ENCODE peak calls at places on chromosomes 3 and 15, in ten cellular contexts. X, I, E, W, Z, P, L, M, S and G are unnamed samples.

GRCh38 chr15:69164807-69165636 is 4.6 kb downstream of the GLCE start:
- DNase-seq in L (no peak), Z (no peak), X (no peak), P (peak), I (no peak), W (peak), S (no peak), E (peak), M (no peak), G (peak)

GRCh38 chr3:169199283-169199682 is 464.2 kb downstream of the MECOM start:
- DNase-seq in E (no peak), X (no peak), Z (no peak), P (no peak), I (no peak), L (no peak), W (no peak), S (no peak), M (no peak), G (no peak)

GRCh38 chr15:66184936-66185790 is 68.4 kb downstream of the MEGF11 start:
- DNase-seq in E (no peak), L (no peak), X (peak), I (no peak), Z (no peak), W (no peak), P (no peak), M (no peak), S (no peak), G (no peak)

GRCh38 chr3:61884794-61885193 is 323.4 kb downstream of the PTPRG start:
- DNase-seq in X (no peak), S (no peak), P (no peak), Z (no peak), E (no peak), I (no peak), W (no peak), M (no peak), L (no peak), G (no peak)

GRCh38 chr15:41445399-41445798 is 28.5 kb downstream of the RTF1 start:
- DNase-seq in I (no peak), S (no peak), X (no peak), W (no peak), P (no peak), M (no peak), L (no peak), E (no peak), Z (no peak), G (no peak)

GRCh38 chr3:18890459-18890858 is 257.9 kb upstream of the KCNH8 start:
- DNase-seq in P (peak), E (no peak), I (no peak), S (no peak), M (no peak), W (no peak), L (no peak), Z (no peak), X (no peak), G (no peak)

GRCh38 chr15:59723686-59724336 is 34.7 kb upstream of the BNIP2 start:
- DNase-seq in E (no peak), P (no peak), Z (no peak), M (no peak), S (no peak), I (no peak), W (no peak), X (no peak), L (no peak), G (no peak)

GRCh38 chr3:73029321-73029796 is 32.1 kb upstream of the EBLN2 start:
- DNase-seq in E (peak), L (no peak), Z (no peak), X (no peak), S (peak), I (no peak), W (peak), P (peak), M (no peak), G (peak)

GRCh38 chr3:121243208-121243607 is 302.6 kb downstream of the POLQ start:
- DNase-seq in X (no peak), I (no peak), P (peak), Z (no peak), L (no peak), M (no peak), E (no peak), S (no peak), W (no peak), G (no peak)

GRCh38 chr15:41806291-41807181 is 21.4 kb upstream of the JMJD7 start:
- DNase-seq in I (no peak), Z (no peak), S (no peak), L (no peak), W (no peak), P (peak), E (no peak), X (no peak), M (no peak), G (no peak)

GRCh38 chr3:114887806-114888205 is 259.3 kb downstream of the ZBTB20 start:
- DNase-seq in M (no peak), I (no peak), E (peak), W (no peak), L (no peak), Z (no peak), S (no peak), X (no peak), P (no peak), G (no peak)

GRCh38 chr3:196666001-196666867 is 26.7 kb downstream of the NRROS start:
- DNase-seq in X (no peak), I (no peak), E (peak), P (peak), L (no peak), M (no peak), Z (no peak), S (peak), W (peak), G (peak)

GRCh38 chr3:172125963-172126403 is 86.6 kb downstream of the FNDC3B start:
- DNase-seq in L (peak), I (peak), X (no peak), S (peak), P (peak), E (peak), W (peak), Z (no peak), M (no peak), G (peak)

GRCh38 chr3:172126741-172127140 is 87.4 kb downstream of the FNDC3B start:
- DNase-seq in X (no peak), I (no peak), M (no peak), S (no peak), P (peak), Z (no peak), E (no peak), W (no peak), L (no peak), G (no peak)

GRCh38 chr3:172124271-172124670 is 84.9 kb downstream of the FNDC3B start:
- DNase-seq in X (no peak), P (no peak), E (no peak), S (no peak), L (no peak), W (no peak), Z (no peak), M (no peak), I (no peak), G (no peak)

GRCh38 chr3:172127141-172127540 is 87.8 kb downstream of the FNDC3B start:
- DNase-seq in S (no peak), W (no peak), P (no peak), I (no peak), L (no peak), X (no peak), Z (no peak), M (no peak), E (no peak), G (no peak)

DNA sequence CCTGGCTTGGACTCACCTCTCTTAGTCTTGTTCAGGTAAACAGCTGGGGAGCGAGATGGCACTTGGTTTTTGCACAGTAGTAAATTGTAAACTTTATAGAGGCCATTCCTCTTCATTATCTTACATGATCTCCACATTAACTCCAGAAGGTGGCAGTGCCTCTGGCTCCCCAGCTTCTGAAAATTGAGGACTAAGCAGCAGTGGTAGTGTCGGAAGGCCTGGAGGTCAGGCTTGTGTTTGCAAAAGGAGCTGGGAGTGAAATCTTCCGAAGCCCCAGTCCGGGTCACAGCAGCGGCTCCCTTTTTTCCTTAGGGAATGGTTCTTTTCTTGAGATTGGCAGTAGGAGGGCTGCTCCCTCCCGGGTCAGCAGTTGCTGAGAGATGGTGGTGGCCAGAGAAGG is 85.7 kb downstream of the FNDC3B start:
- DNase-seq in E (peak), S (no peak), W (no peak), L (no peak), Z (no peak), P (no peak), M (no peak), I (no peak), X (no peak), G (no peak)
- TF ChIP-seq CTCF in E (peak), S (no peak), W (peak), L (no peak), Z (no peak), P (peak), M (no peak), I (no peak), X (no peak), G (peak)

GRCh38 chr15:51724199-51724598 is 13.3 kb downstream of the LYSMD2 start:
- DNase-seq in P (no peak), L (no peak), I (no peak), W (no peak), E (no peak), Z (no peak), S (no peak), X (no peak), M (no peak), G (no peak)

GRCh38 chr15:51724673-51725072 is 12.8 kb downstream of the LYSMD2 start:
- DNase-seq in Z (no peak), X (no peak), W (no peak), M (no peak), E (no peak), S (no peak), I (no peak), L (no peak), P (no peak), G (no peak)

GRCh38 chr15:51726302-51727073 is 11.0 kb downstream of the LYSMD2 start:
- DNase-seq in S (no peak), Z (peak), X (no peak), P (peak), M (peak), W (peak), E (peak), I (peak), L (peak), G (peak)

GRCh38 chr15:51731549-51732267 is 5.7 kb downstream of the LYSMD2 start:
- DNase-seq in W (peak), P (no peak), S (no peak), L (no peak), I (peak), X (no peak), Z (peak), M (peak), E (peak), G (peak)

DNA sequence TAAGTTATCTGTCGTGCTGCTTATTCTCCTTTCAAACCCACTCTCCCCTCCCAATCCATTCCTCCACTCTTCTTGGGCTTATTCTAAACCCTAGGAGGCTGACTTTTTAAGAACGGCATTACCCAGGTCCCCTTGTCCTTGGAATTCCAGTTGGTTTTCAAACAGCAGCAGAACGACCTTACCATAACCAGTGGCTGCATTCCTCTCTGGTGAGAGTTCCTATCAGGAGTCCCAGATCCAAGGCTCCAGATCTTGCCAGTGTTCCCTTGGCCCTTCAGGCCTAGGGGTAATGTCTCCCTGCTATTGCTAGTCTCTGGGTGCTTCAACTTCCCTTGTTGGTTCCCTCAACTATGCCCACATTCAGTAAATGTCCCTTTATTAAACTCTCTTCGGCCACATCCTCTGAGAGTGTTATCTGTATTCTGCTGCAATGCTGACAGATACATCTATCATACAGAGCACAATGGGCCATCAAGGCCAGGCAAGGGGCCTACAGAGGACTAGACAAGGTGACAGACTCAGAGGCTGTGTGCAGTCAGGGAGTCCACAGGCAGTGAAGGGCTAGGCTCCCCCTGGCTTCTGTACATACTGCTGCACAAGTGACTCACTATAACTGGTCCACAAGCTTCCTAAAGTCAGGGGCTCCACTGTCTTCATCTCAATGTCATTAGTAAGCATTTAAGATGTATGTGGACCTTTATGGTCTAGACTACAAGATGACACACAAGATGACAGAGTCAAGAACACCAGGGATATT is 10.1 kb downstream of the LYSMD2 start:
- DNase-seq in E (peak), L (no peak), W (no peak), S (no peak), X (no peak), Z (peak), P (peak), M (no peak), I (peak), G (peak)
- TF ChIP-seq CTCF in E (peak), L (no peak), W (peak), S (no peak), X (no peak), Z (peak), P (peak), M (no peak), I (no peak), G (peak)

GRCh38 chr3:106256249-106256957 is 387.6 kb upstream of the CBLB start:
- DNase-seq in E (no peak), I (no peak), M (peak), S (no peak), P (no peak), L (no peak), Z (peak), W (no peak), X (peak), G (no peak)

GRCh38 chr3:106249159-106249558 is 380.3 kb upstream of the CBLB start:
- DNase-seq in Z (no peak), S (no peak), X (no peak), E (peak), W (peak), I (no peak), P (peak), L (no peak), M (no peak), G (no peak)

GRCh38 chr3:106247902-106248684 is 379.3 kb upstream of the CBLB start:
- DNase-seq in W (no peak), X (no peak), S (no peak), I (peak), P (no peak), Z (peak), L (no peak), M (no peak), E (peak), G (no peak)

GRCh38 chr3:106255870-106256248 is 387.0 kb upstream of the CBLB start:
- DNase-seq in X (peak), Z (peak), L (no peak), M (peak), I (no peak), W (no peak), E (no peak), S (no peak), P (no peak), G (no peak)

DNA sequence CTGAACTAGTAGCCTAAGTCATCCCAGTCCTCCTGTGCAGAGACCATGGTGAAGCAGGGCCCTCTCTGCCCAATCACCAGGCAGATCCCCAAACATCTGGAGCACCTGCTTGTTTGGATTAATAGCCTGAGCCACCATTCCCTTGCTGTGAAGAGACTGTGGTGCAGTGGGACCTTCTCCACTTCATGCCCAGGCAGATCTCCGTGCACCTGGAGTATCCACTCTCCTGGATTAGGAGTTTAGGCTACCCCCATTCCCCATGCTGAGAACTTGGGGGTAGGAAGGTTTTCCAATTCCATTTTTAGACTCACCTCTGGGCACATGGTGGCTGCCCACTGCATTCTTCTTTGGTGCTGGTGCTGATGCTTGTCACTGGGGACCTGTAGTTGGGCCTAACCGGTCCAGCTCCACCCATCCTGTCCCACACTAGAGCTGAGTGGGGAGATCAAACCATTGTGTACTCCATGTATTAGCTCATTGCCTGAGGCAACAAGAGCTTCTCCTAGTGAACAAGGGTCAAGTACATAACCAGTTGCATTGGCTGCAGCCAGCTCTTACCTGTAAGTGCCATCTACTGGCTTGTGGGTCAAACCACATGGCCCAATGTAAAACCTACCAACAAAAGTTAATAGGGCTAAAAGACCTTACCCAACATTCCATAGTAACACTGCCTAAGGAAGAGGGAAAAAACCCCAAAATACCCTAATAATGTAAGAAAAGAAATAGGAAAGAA is 382.5 kb upstream of the CBLB start:
- DNase-seq in S (no peak), X (no peak), P (peak), Z (peak), W (no peak), M (no peak), E (peak), L (no peak), I (no peak), G (no peak)
- TF ChIP-seq CTCF in S (no peak), X (no peak), P (peak), Z (peak), W (no peak), M (no peak), E (no peak), L (no peak), I (no peak), G (no peak)

GRCh38 chr15:34456658-34457057 is 19.1 kb upstream of the GOLGA8A start:
- DNase-seq in X (no peak), Z (no peak), E (no peak), M (no peak), S (no peak), P (no peak), L (no peak), W (no peak), I (no peak), G (no peak)
- TF ChIP-seq CTCF in X (no peak), Z (no peak), E (no peak), M (no peak), S (no peak), P (no peak), L (no peak), W (no peak), I (no peak), G (no peak)

GRCh38 chr3:63911901-63912767 is at the start of gene SCAANT1:
- DNase-seq in P (peak), X (peak), L (peak), W (peak), M (peak), E (peak), I (peak), Z (peak), S (peak), G (peak)
- TF ChIP-seq CTCF in P (no peak), X (no peak), L (no peak), W (no peak), M (no peak), E (no peak), I (no peak), Z (no peak), S (no peak), G (peak)

GRCh38 chr3:101673953-101674352 is 3.0 kb downstream of the ZBTB11 start:
- DNase-seq in Z (no peak), E (no peak), X (no peak), M (no peak), S (no peak), P (no peak), W (no peak), L (no peak), I (no peak), G (no peak)

GRCh38 chr3:101676219-101676764 is 640 bp downstream of the ZBTB11 start:
- DNase-seq in L (peak), M (peak), X (peak), S (peak), I (peak), P (peak), E (peak), W (peak), Z (peak), G (peak)

GRCh38 chr3:101674518-101674917 is 2.4 kb downstream of the ZBTB11 start:
- DNase-seq in Z (no peak), X (no peak), S (no peak), W (no peak), E (no peak), I (no peak), P (no peak), L (no peak), M (no peak), G (no peak)

GRCh38 chr3:101676765-101677435 is at the start of gene ZBTB11:
- DNase-seq in I (peak), W (peak), S (peak), M (peak), L (peak), P (peak), Z (peak), X (peak), E (peak), G (peak)

GRCh38 chr3:101675709-101676218 is 1.2 kb downstream of the ZBTB11 start:
- DNase-seq in L (peak), P (peak), M (no peak), S (peak), I (peak), W (no peak), Z (no peak), E (no peak), X (peak), G (no peak)
- TF ChIP-seq CTCF in L (no peak), P (no peak), M (no peak), S (no peak), I (no peak), W (no peak), Z (no peak), E (no peak), X (no peak), G (no peak)

DNA sequence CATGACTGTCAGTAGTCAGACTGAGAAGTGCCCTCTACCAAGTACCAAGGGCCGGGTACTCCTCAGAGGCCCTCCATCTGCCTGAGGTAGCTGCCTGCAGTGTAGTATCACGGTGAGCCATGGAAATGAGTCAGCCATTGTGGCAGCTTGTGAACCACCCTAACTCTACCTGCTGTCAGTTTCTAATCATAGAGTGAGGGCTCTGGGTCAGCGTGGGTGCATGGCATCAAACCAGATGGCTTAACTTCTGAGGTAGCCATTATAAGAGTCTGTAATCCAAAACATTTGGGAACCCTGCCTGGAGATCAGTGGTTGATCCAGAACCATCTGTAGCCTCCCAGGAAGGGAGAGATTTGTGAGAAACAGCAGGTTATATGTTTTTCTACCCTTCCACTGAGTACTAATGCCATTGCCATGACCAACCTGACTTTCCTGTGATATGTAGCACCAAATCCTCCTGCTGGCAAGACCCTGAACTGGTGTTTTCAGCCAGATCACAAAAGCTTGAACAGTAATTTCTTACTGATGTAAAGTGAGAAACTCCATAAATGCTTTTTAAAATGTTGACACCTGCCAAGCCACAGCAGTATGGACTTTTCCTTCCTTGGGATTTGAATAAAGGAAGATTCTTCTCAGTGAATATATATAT is 38.9 kb downstream of the ABHD2 start:
- DNase-seq in P (peak), E (peak), M (no peak), L (no peak), X (no peak), W (no peak), Z (peak), I (peak), S (no peak), G (no peak)
- TF ChIP-seq CTCF in P (peak), E (peak), M (no peak), L (no peak), X (no peak), W (no peak), Z (no peak), I (peak), S (no peak), G (peak)